ENCODE peak calls at places on chromosomes 4 and X, in ten cellular contexts. U is astrocyte, N is AG04450, E is OCI-LY7, B is lower leg skin, X is right atrium auricular region, J is heart left ventricle, S is cardiac fibroblast, F is tibial nerve, A is SK-N-SH. D is an unnamed sample.
A peak's percentile ranks its signal among the peaks of the same experiment; 100 is the strongest.

GRCh38 chr4:80197132-80197573 is at the start of gene PRDM8:
- DNase-seq in U (peak; percentile 42), N (no peak), E (no peak), B (no peak), X (no peak), J (no peak), S (no peak), F (no peak), A (peak; percentile 88), D (no peak)

GRCh38 chrX:21905209-21905735 is 35.2 kb upstream of the SMS start:
- DNase-seq in U (no peak), N (no peak), E (no peak), B (no peak), X (no peak), J (no peak), S (no peak), F (no peak), A (no peak), D (no peak)

GRCh38 chrX:46645614-46646013 is 72.0 kb downstream of the CHST7 start:
- DNase-seq in U (no peak), N (no peak), E (no peak), B (no peak), X (no peak), J (no peak), S (no peak), F (no peak), A (no peak), D (no peak)

GRCh38 chr4:165872443-165873297 is at the start of gene TLL1:
- DNase-seq in U (peak; percentile 16), N (no peak), E (no peak), B (peak; percentile 20), X (no peak), J (peak; percentile 28), S (peak; percentile 38), F (no peak), A (peak; percentile 23), D (no peak)

GRCh38 chr4:81465668-81466357 is 5.9 kb downstream of the RASGEF1B start:
- DNase-seq in U (no peak), N (no peak), E (no peak), B (no peak), X (no peak), J (no peak), S (no peak), F (no peak), A (no peak), D (no peak)

GRCh38 chr4:176792348-176793059 is at the start of gene VEGFC:
- DNase-seq in U (no peak), N (no peak), E (no peak), B (peak; percentile 32), X (no peak), J (peak; percentile 56), S (peak; percentile 77), F (no peak), A (peak; percentile 79), D (no peak)

GRCh38 chr4:41232406-41232805 is 18.1 kb upstream of the APBB2 start:
- DNase-seq in U (no peak), N (no peak), E (peak; percentile 27), B (no peak), X (no peak), J (no peak), S (peak; percentile 49), F (no peak), A (no peak), D (no peak)

GRCh38 chrX:102867254-102867653 is 69.8 kb upstream of the RAB40AL start:
- DNase-seq in U (no peak), N (no peak), E (no peak), B (no peak), X (no peak), J (no peak), S (no peak), F (no peak), A (no peak), D (no peak)

GRCh38 chr4:82515705-82516104 is 46.1 kb downstream of the TMEM150C start:
- DNase-seq in U (peak; percentile 94), N (no peak), E (no peak), B (peak; percentile 23), X (peak; percentile 73), J (peak; percentile 50), S (peak; percentile 83), F (peak; percentile 25), A (no peak), D (peak; percentile 75)

GRCh38 chr4:173213296-173213695 is 44.7 kb downstream of the GALNT7 start:
- DNase-seq in U (no peak), N (no peak), E (no peak), B (no peak), X (no peak), J (no peak), S (peak; percentile 70), F (no peak), A (no peak), D (no peak)

GRCh38 chrX:149259241-149259640 is 245.9 kb downstream of the IDS start:
- DNase-seq in U (peak; percentile 47), N (no peak), E (no peak), B (no peak), X (no peak), J (no peak), S (peak; percentile 48), F (no peak), A (no peak), D (no peak)

GRCh38 chrX:152637649-152638442 is at the start of gene GABRQ:
- DNase-seq in U (peak; percentile 36), N (no peak), E (no peak), B (no peak), X (no peak), J (no peak), S (peak; percentile 11), F (no peak), A (peak; percentile 88), D (no peak)

GRCh38 chr4:183411291-183411861 is 33.1 kb upstream of the CDKN2AIP start:
- DNase-seq in U (no peak), N (peak; percentile 27), E (peak; percentile 60), B (no peak), X (no peak), J (no peak), S (no peak), F (no peak), A (no peak), D (no peak)

GRCh38 chr4:94621491-94622080 is 136.2 kb upstream of the BMPR1B start:
- DNase-seq in U (no peak), N (no peak), E (peak; percentile 48), B (no peak), X (no peak), J (no peak), S (peak; percentile 73), F (no peak), A (peak; percentile 37), D (no peak)

GRCh38 chr4:30882443-30882842 is 162.3 kb downstream of the PCDH7 start:
- DNase-seq in U (no peak), N (no peak), E (no peak), B (no peak), X (no peak), J (no peak), S (no peak), F (no peak), A (no peak), D (no peak)
- H3K4me3 ChIP-seq in U (no peak overlapping the region), N (no peak overlapping the region), E (no peak overlapping the region), B (no peak overlapping the region), X (no peak overlapping the region), J (no peak overlapping the region), S (no peak overlapping the region), F (no peak overlapping the region), A (no peak overlapping the region), D (no peak overlapping the region)

GRCh38 chrX:66200855-66201795 is 37.1 kb downstream of the HEPH start:
- DNase-seq in U (no peak), N (no peak), E (peak; percentile 14), B (no peak), X (no peak), J (no peak), S (peak; percentile 47), F (no peak), A (no peak), D (peak; percentile 3)
- TF ChIP-seq CTCF in U (peak; percentile 22), N (peak; percentile 44), E (peak; percentile 74), B (no peak), X (peak; percentile 52), J (peak; percentile 39), S (no peak), F (peak; percentile 33), A (peak; percentile 66), D (peak; percentile 36)

GRCh38 chrX:134646671-134647070 is 11.6 kb downstream of the PLAC1 start:
- DNase-seq in U (no peak), N (no peak), E (no peak), B (no peak), X (no peak), J (no peak), S (no peak), F (no peak), A (no peak), D (no peak)
- H3K4me3 ChIP-seq in U (no peak overlapping the region), N (no peak overlapping the region), E (no peak overlapping the region), B (no peak overlapping the region), X (no peak overlapping the region), J (no peak overlapping the region), S (no peak overlapping the region), F (no peak overlapping the region), A (no peak overlapping the region), D (no peak overlapping the region)

GRCh38 chr4:169115897-169116254 is 105.8 kb upstream of the CBR4 start:
- DNase-seq in U (peak; percentile 99), N (peak; percentile 89), E (no peak), B (no peak), X (no peak), J (no peak), S (peak; percentile 98), F (no peak), A (no peak), D (peak; percentile 95)
- TF ChIP-seq CTCF in U (peak; percentile 38), N (peak; percentile 60), E (no peak), B (no peak), X (no peak), J (no peak), S (peak; percentile 50), F (no peak), A (peak; percentile 46), D (peak; percentile 45)

GRCh38 chrX:1537031-1537715 is at the start of gene P2RY8:
- DNase-seq in U (no peak), N (no peak), E (peak; percentile 91), B (peak; percentile 52), X (peak; percentile 72), J (peak; percentile 73), S (peak; percentile 69), F (peak; percentile 47), A (no peak), D (no peak)
- H3K4me3 ChIP-seq in U (no peak within 1 kb of the TSS), N (no peak within 1 kb of the TSS), E (peak within 1 kb of the TSS; percentile 87), B (no peak within 1 kb of the TSS), X (peak within 1 kb of the TSS; percentile 36), J (peak within 1 kb of the TSS; percentile 60), S (no peak within 1 kb of the TSS), F (peak within 1 kb of the TSS; percentile 46), A (no peak within 1 kb of the TSS), D (no peak within 1 kb of the TSS)

DNA sequence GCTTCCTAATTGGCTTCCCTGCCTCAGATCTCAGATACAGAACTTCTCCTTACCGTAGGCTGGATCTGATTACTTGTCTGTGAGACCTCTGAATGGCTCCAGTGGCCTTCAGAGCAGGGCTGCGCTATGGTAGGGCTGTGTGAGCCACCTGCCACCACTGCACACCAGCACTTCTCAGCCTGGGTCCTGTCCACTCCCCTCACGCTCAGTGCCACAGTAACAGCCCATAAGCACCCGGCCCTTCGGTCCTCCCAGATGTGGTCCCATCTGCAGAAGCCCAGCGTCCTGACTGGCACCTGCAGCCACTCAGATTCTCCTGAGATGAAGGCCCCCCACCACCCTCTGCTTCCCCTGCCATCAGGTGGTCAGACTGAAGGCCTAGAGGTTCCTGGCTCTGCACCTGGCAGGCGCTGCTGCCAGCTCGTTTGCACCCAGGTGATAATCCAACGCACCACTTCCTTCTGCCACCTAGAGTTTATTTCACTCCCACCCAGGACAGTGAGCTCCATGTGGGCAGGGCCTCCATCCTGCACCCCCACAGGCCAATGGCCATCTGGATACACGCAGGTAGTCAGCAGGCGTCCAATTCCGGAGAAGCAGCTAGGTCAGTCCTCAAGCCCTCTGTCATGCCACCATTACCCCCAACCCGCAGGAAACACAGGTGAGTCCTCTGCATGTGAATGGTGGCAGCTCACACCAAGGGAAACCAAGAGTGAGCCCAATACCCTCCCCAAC is 5.4 kb downstream of the WDR1 start:
- DNase-seq in U (no peak), N (no peak), E (no peak), B (no peak), X (no peak), J (no peak), S (no peak), F (no peak), A (no peak), D (no peak)
- TF ChIP-seq CTCF in U (no peak), N (no peak), E (no peak), B (no peak), X (no peak), J (no peak), S (no peak), F (no peak), A (no peak), D (no peak)